ENCODE peak calls at places on chromosomes 7 and 10, in five cellular contexts. One of them, this sample, is unnamed. For H3K4me1 and H3K27me3, the result is how much of the 10 kb centered on the place peaks cover.

GRCh38 chr10:101617102-101617823 is 29.1 kb downstream of the DPCD start:
- DNase-seq in prostate gland: no peak
- DNase-seq in ovary: no peak
- DNase-seq in PC-9: no peak
- DNase-seq in neural progenitor cell: no peak
- DNase-seq in this sample: no peak

GRCh38 chr10:133342942-133343341 is 4.2 kb upstream of the PRAP1 start:
- DNase-seq in PC-9: no peak
- DNase-seq in neural progenitor cell: no peak
- DNase-seq in prostate gland: no peak
- DNase-seq in ovary: no peak
- DNase-seq in this sample: no peak

GRCh38 chr7:93719546-93719945 is 145.0 kb upstream of the CALCR start:
- DNase-seq in PC-9: no peak
- DNase-seq in prostate gland: no peak
- DNase-seq in neural progenitor cell: no peak
- DNase-seq in ovary: no peak
- DNase-seq in this sample: no peak

GRCh38 chr10:75429159-75429827 is 2.1 kb upstream of the LRMDA start:
- DNase-seq in prostate gland: no peak
- DNase-seq in PC-9: peak
- DNase-seq in neural progenitor cell: no peak
- DNase-seq in ovary: no peak
- DNase-seq in this sample: no peak

GRCh38 chr7:98165827-98166667 is 45.2 kb upstream of the BHLHA15 start:
- DNase-seq in prostate gland: peak
- DNase-seq in ovary: peak
- DNase-seq in PC-9: no peak
- DNase-seq in neural progenitor cell: peak
- DNase-seq in this sample: no peak

GRCh38 chr10:76961841-76962240 is 675.8 kb downstream of the KCNMA1 start:
- DNase-seq in PC-9: no peak
- DNase-seq in ovary: no peak
- DNase-seq in neural progenitor cell: no peak
- DNase-seq in prostate gland: no peak
- DNase-seq in this sample: no peak

GRCh38 chr10:34776090-34776690 is 38.9 kb downstream of the PARD3 start:
- DNase-seq in PC-9: no peak
- DNase-seq in prostate gland: no peak
- DNase-seq in neural progenitor cell: no peak
- DNase-seq in ovary: no peak
- DNase-seq in this sample: no peak

GRCh38 chr10:20598590-20598989 is 298.5 kb downstream of the NEBL start:
- DNase-seq in neural progenitor cell: no peak
- DNase-seq in prostate gland: no peak
- DNase-seq in ovary: peak
- DNase-seq in PC-9: no peak
- DNase-seq in this sample: peak

GRCh38 chr7:12757443-12757842 is 70.0 kb downstream of the ARL4A start:
- DNase-seq in prostate gland: no peak
- DNase-seq in PC-9: no peak
- DNase-seq in ovary: no peak
- DNase-seq in neural progenitor cell: no peak
- DNase-seq in this sample: no peak

GRCh38 chr10:86707505-86707904 is 39.2 kb downstream of the LDB3 start:
- DNase-seq in neural progenitor cell: no peak
- DNase-seq in ovary: no peak
- DNase-seq in prostate gland: no peak
- DNase-seq in PC-9: no peak
- DNase-seq in this sample: no peak

GRCh38 chr7:13687500-13687899 is 302.0 kb downstream of the ETV1 start:
- DNase-seq in PC-9: no peak
- DNase-seq in neural progenitor cell: no peak
- DNase-seq in prostate gland: no peak
- DNase-seq in ovary: no peak
- DNase-seq in this sample: no peak

GRCh38 chr7:40747856-40748255 is 613.1 kb downstream of the SUGCT start:
- DNase-seq in PC-9: no peak
- DNase-seq in prostate gland: no peak
- DNase-seq in ovary: no peak
- DNase-seq in neural progenitor cell: peak
- DNase-seq in this sample: no peak

GRCh38 chr7:74207586-74207985 is 2.2 kb upstream of the LAT2 start:
- DNase-seq in PC-9: no peak
- DNase-seq in prostate gland: no peak
- DNase-seq in ovary: no peak
- DNase-seq in neural progenitor cell: no peak
- DNase-seq in this sample: no peak

GRCh38 chr10:71784679-71785272 is 11.5 kb upstream of the VSIR start:
- DNase-seq in neural progenitor cell: no peak
- DNase-seq in ovary: no peak
- DNase-seq in PC-9: no peak
- DNase-seq in prostate gland: no peak
- DNase-seq in this sample: peak

DNA sequence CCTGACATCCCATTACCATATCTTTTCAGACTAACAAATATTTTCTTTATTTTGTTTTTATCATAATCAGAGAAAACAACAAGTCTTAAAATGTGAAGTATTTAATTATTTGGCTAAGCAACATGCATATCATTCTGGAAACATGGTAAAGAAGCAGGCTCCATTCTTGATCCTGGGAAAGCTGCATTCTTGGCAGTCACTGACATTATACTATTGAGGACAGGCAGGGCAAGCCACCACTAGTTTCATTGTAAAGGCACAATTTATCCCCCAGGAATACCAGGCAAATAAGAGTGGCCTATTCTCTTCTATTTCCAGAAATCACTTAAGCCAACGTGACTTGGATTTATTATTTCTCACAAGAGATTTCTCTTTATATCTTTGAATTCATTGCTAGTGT is 153.8 kb upstream of the AKR1E2 start:
- DNase-seq in ovary: no peak
- DNase-seq in prostate gland: no peak
- DNase-seq in PC-9: no peak
- DNase-seq in neural progenitor cell: no peak
- DNase-seq in this sample: no peak
- H3K4me1 ChIP-seq in ovary: under half
- H3K4me1 ChIP-seq in prostate gland: under half
- H3K4me1 ChIP-seq in PC-9: under half
- H3K4me1 ChIP-seq in neural progenitor cell: under half
- H3K4me1 ChIP-seq in this sample: under half

DNA sequence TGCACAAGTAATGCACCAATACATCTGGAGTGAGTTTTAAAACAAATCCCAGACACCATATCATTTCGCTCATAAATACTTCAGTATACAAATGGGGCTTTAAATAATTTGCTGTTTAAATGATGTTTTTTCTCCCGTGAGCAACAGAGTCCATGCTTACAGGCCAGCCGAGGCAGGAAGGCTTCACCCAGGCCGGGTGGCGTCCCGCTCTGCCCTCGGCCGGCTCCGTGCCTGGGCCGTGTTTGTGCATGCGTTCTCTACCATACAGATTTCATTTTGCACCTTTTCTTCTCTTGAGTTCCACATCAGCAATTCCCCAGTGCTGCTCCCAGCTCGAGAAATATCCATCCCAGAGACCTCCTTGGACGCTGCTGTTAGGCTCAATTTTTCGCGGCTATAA is 91.8 kb downstream of the MICALL2 start:
- DNase-seq in neural progenitor cell: no peak
- DNase-seq in prostate gland: no peak
- DNase-seq in ovary: no peak
- DNase-seq in PC-9: no peak
- DNase-seq in this sample: no peak
- H3K27me3 ChIP-seq in neural progenitor cell: half or more
- H3K27me3 ChIP-seq in prostate gland: under half
- H3K27me3 ChIP-seq in ovary: under half
- H3K27me3 ChIP-seq in PC-9: half or more
- H3K27me3 ChIP-seq in this sample: under half

DNA sequence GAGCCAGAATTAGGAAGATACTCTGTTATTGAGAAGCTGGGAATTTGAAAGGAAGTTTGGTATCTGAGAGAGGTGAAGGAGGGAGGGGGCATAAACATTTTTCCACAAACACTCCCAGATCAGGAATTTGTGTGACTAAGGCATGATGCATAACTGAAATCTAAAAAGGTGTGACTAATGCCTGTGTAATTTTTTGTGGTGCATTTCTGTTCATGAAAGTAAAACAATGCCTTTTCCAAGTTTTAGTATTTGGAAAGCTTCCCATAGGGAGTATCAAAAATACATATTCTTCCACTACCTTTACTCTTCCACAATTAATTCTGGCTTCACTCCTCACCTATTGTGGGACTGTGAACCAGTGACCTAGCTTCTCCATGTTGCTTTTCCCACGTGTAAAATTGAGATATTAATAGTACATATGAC is 56.4 kb upstream of the CAV2 start:
- DNase-seq in ovary: no peak
- DNase-seq in PC-9: peak
- DNase-seq in neural progenitor cell: no peak
- DNase-seq in prostate gland: no peak
- DNase-seq in this sample: no peak
- H3K4me1 ChIP-seq in ovary: under half
- H3K4me1 ChIP-seq in PC-9: half or more
- H3K4me1 ChIP-seq in neural progenitor cell: under half
- H3K4me1 ChIP-seq in prostate gland: under half
- H3K4me1 ChIP-seq in this sample: under half

GRCh38 chr7:155343150-155343549 is 45.5 kb downstream of the INSIG1 start:
- DNase-seq in ovary: no peak
- DNase-seq in PC-9: no peak
- DNase-seq in prostate gland: no peak
- DNase-seq in neural progenitor cell: no peak
- DNase-seq in this sample: no peak

GRCh38 chr7:155342313-155342712 is 44.6 kb downstream of the INSIG1 start:
- DNase-seq in ovary: no peak
- DNase-seq in prostate gland: peak
- DNase-seq in neural progenitor cell: no peak
- DNase-seq in PC-9: no peak
- DNase-seq in this sample: no peak

GRCh38 chr7:155340721-155341120 is 43.0 kb downstream of the INSIG1 start:
- DNase-seq in ovary: no peak
- DNase-seq in neural progenitor cell: no peak
- DNase-seq in PC-9: no peak
- DNase-seq in prostate gland: no peak
- DNase-seq in this sample: no peak

GRCh38 chr7:155340071-155340531 is 42.4 kb downstream of the INSIG1 start:
- DNase-seq in ovary: no peak
- DNase-seq in prostate gland: no peak
- DNase-seq in neural progenitor cell: no peak
- DNase-seq in PC-9: no peak
- DNase-seq in this sample: no peak

DNA sequence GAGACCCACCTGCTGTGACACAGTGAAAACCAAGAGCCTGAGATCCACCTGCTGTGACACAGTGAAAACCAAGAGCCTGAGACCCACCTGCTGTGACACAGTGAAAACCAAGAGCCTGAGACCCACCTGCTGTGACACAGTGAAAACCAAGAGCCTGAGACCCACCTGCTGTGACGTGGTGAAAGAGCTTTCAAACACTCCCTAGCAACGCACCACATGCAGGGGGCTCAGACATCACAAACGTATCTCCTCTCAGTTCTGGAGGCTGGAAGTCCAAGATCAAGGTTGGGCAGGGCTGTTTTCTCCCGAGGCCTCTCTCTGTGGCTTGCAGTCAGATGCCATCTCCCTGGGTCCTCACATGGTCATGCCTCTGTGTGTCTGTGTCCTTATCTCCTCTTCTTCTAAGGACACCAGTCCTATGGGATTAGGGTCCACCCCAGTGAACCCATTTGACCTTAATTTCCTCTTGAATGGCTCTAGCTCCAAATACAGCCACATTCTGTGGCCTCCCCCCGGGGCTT is 43.8 kb downstream of the INSIG1 start:
- DNase-seq in PC-9: no peak
- DNase-seq in neural progenitor cell: no peak
- DNase-seq in ovary: no peak
- DNase-seq in prostate gland: no peak
- DNase-seq in this sample: no peak
- H3K27me3 ChIP-seq in PC-9: half or more
- H3K27me3 ChIP-seq in neural progenitor cell: under half
- H3K27me3 ChIP-seq in ovary: under half
- H3K27me3 ChIP-seq in prostate gland: under half
- H3K27me3 ChIP-seq in this sample: under half

DNA sequence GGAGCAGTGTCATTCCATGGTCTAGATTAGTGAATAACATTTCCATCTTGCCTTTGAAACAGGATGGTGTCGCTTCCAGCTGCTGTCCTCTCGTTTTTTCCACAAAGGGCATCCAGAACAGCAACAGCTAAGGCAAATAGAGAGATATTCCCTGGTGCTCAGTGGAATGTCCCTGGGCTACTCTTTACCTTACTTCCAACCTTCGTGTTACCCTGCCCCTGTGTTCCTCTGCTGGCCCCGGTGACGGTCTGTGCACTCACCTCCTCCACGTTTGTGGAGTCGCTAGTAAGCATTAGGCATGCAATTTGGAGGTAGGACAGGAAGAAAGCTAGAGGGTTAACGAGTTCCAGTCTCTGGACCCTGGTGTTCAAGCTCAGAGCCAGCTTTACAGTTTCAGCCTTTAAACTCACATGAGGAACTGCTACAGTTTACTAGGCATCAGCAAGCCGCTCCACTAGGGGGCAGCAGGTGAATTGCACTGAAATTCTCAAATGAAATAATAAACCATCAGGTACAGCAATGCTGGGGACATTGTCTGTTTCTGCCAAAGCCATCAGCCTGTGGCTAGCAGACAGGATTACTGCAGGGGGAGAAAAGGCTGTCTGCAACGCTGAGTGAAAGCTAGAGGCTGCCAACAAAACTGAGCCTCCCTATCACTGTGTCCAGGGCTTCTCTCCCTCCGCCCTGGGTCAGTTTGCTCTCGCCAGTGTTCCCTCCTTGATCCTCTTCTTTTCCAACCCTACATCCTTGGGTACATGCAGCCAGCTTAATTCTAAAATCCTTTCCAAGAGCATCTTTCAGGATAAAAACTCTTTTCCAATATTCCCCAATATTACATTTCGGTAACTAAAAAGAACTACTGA is 9.0 kb downstream of the MRPL32 start:
- DNase-seq in prostate gland: peak
- DNase-seq in PC-9: peak
- DNase-seq in neural progenitor cell: peak
- DNase-seq in ovary: peak
- DNase-seq in this sample: peak
- H3K4me1 ChIP-seq in prostate gland: under half
- H3K4me1 ChIP-seq in PC-9: under half
- H3K4me1 ChIP-seq in neural progenitor cell: under half
- H3K4me1 ChIP-seq in ovary: under half
- H3K4me1 ChIP-seq in this sample: under half

DNA sequence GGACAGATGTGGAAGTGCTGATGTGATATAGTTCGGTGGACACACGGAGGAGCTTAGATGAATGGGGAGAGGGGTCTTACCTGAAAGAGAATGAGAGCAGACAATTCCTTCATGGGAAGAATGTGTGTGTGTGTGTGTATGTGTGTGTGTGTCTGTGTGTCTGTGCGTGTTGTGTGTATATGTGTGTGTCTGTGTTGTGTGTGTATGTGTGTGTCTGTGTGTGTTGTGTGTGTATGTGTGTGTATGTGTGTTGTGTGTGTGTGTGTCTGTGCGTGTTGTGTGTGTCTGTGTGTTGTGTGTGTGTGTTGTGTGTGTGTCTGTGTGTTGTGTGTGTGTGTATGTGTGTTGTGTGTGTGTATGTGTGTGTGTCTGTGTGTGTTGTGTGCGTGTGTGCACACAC is 104.2 kb downstream of the FAM204A start:
- DNase-seq in prostate gland: no peak
- DNase-seq in neural progenitor cell: no peak
- DNase-seq in PC-9: no peak
- DNase-seq in ovary: no peak
- DNase-seq in this sample: no peak
- H3K27me3 ChIP-seq in prostate gland: under half
- H3K27me3 ChIP-seq in neural progenitor cell: under half
- H3K27me3 ChIP-seq in PC-9: half or more
- H3K27me3 ChIP-seq in ovary: under half
- H3K27me3 ChIP-seq in this sample: under half

GRCh38 chr7:138245216-138245615 is 169.0 kb downstream of the AKR1D1 start:
- DNase-seq in PC-9: no peak
- DNase-seq in ovary: no peak
- DNase-seq in prostate gland: no peak
- DNase-seq in neural progenitor cell: no peak
- DNase-seq in this sample: no peak
- H3K4me1 ChIP-seq in PC-9: under half
- H3K4me1 ChIP-seq in ovary: under half
- H3K4me1 ChIP-seq in prostate gland: under half
- H3K4me1 ChIP-seq in neural progenitor cell: half or more
- H3K4me1 ChIP-seq in this sample: under half

This sample was measured in psoas muscle.